ENCODE peak calls at places on chromosomes 6 and 20, in six cellular contexts. A is A549, M is HepG2, W is endothelial cell of umbilical vein, X is K562, G is GM12878. S is an unnamed sample.

GRCh38 chr6:117847912-117848311 is 59.2 kb upstream of the SLC35F1 start:
- DNase-seq in M (no peak), X (no peak), W (no peak), A (no peak), G (no peak), S (no peak)

GRCh38 chr6:145028144-145028818 is 707.0 kb downstream of the EPM2A start:
- DNase-seq in G (no peak), W (peak), A (peak), X (no peak), M (peak), S (peak)

GRCh38 chr6:123208111-123208510 is 212.1 kb downstream of the CLVS2 start:
- DNase-seq in X (no peak), M (no peak), A (no peak), W (no peak), G (no peak), S (no peak)

GRCh38 chr20:9081423-9081966 is 12.6 kb downstream of the PLCB4 start:
- DNase-seq in M (no peak), A (no peak), W (no peak), G (no peak), X (no peak), S (no peak)

GRCh38 chr6:140020207-140020791 is 645.9 kb upstream of the CITED2 start:
- DNase-seq in X (no peak), M (no peak), A (no peak), G (no peak), W (no peak), S (no peak)

GRCh38 chr20:53937330-53937729 is 133.1 kb downstream of the BCAS1 start:
- DNase-seq in G (no peak), W (no peak), M (no peak), X (no peak), A (no peak), S (no peak)

GRCh38 chr20:53819973-53820451 is 226.4 kb upstream of the ZNF217 start:
- DNase-seq in G (no peak), M (no peak), A (no peak), W (no peak), X (no peak), S (no peak)

GRCh38 chr6:160259143-160259425 is 463 bp upstream of the SLC22A2 start:
- DNase-seq in M (no peak), A (no peak), X (no peak), W (no peak), G (no peak), S (no peak)

GRCh38 chr6:219641-220198 is 72.6 kb upstream of the DUSP22 start:
- DNase-seq in G (no peak), A (peak), W (no peak), X (peak), M (peak), S (peak)

GRCh38 chr20:10639762-10640556 is 33.8 kb downstream of the JAG1 start:
- DNase-seq in M (no peak), X (no peak), W (no peak), A (no peak), G (no peak), S (no peak)

GRCh38 chr6:21987501-21987957 is 309.3 kb downstream of the PRL start:
- DNase-seq in X (peak), G (peak), W (peak), A (no peak), M (peak), S (peak)

GRCh38 chr6:72950114-72950860 is 275.0 kb downstream of the KHDC1L start:
- DNase-seq in X (no peak), A (peak), G (no peak), W (peak), M (peak), S (no peak)

GRCh38 chr6:90274481-90275030 is 22.1 kb downstream of the BACH2 start:
- DNase-seq in G (no peak), A (no peak), W (no peak), M (no peak), X (no peak), S (no peak)

DNA sequence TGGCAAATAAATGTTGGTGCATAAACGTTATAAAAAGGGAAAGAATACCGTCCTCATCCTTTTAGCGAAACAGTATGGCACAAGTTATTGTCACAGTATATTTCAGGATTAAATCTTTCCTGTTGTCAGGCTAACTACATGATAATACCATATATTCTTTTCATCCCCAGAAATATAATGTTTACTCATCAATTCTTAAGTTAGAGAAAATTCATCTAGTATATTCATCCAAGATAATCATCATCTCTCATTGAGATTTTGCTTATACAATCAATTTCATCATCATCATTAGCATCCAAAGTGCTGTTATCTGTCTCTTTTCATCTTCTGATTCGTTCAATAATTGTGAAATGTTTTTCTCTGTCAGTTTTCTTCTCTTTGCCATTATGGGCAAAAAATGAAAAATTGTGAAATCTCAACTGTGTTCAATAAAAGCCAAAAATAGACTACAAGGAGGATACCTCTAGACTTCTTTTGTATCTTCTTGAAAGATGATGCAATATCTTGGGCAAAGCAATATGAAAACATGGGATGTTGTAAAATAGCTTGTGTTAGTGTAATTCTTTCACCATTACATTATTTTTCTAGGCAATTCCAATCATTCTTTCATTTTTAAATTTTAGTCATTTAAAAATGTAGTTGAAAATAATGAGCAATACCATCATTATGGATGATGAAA is 2.6 kb downstream of the SPACA1 start:
- DNase-seq in M (no peak), G (no peak), W (no peak), X (no peak), A (no peak), S (peak)
- TF ChIP-seq POLR2A in M (no peak), G (no peak), W (no peak), X (no peak), A (no peak), S (no peak)

DNA sequence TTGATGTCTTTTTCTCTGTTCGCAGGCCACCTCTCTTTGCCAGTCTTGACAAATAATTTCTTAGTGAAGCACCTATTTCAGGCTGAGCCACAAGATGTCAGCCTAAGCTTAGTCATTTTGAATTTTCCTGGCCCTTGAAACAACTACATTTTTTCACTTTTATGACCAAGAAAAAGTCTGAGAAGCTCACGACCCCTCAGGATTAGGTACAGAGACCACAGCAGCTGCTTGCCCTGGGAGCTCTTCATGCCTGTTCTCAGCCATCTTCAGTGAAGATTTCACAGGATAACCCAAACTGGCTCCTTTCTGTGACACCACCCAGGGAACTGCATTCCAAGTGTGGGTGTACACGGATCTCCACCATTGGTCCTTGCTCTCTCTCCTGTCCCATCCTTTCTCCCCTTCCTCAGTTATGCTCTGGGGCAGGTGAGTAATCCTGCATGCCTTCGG is 38.4 kb upstream of the SPTLC3 start:
- DNase-seq in X (no peak), G (no peak), M (peak), A (peak), W (peak), S (peak)
- TF ChIP-seq MYC in X (no peak), G (no peak), M (no peak), A (no peak), W (no peak), S (no peak)

GRCh38 chr6:36684447-36684812 is 5.9 kb downstream of the CDKN1A start:
- DNase-seq in G (no peak), M (no peak), A (no peak), W (no peak), X (no peak), S (no peak)

GRCh38 chr6:36685198-36685919 is 6.8 kb downstream of the CDKN1A start:
- DNase-seq in W (no peak), X (no peak), G (no peak), M (no peak), A (no peak), S (no peak)

GRCh38 chr6:36688534-36689075 is 9.0 kb upstream of the RAB44 start:
- DNase-seq in X (no peak), M (no peak), W (no peak), G (no peak), A (no peak), S (no peak)

GRCh38 chr6:36685926-36686667 is 7.6 kb downstream of the CDKN1A start:
- DNase-seq in W (no peak), M (no peak), G (no peak), A (no peak), X (no peak), S (peak)

DNA sequence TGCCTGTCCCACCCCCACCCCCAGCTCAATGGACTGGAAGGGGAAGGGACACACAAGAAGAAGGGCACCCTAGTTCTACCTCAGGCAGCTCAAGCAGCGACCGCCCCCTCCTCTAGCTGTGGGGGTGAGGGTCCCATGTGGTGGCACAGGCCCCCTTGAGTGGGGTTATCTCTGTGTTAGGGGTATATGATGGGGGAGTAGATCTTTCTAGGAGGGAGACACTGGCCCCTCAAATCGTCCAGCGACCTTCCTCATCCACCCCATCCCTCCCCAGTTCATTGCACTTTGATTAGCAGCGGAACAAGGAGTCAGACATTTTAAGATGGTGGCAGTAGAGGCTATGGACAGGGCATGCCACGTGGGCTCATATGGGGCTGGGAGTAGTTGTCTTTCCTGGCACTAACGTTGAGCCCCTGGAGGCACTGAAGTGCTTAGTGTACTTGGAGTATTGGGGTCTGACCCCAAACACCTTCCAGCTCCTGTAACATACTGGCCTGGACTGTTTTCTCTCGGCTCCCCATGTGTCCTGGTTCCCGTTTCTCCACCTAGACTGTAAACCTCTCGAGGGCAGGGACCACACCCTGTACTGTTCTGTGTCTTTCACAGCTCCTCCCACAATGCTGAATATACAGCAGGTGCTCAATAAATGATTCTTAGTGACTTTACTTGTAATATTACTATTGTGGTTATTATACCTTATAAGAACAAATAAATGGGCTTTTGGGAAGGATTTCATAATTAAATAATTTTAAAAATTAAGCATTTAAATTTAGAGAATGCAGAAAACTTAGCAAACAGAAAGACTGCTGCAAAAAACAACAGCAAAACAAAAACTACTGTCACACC is 8.4 kb downstream of the CDKN1A start:
- DNase-seq in A (no peak), G (no peak), W (no peak), X (no peak), M (no peak), S (no peak)
- TF ChIP-seq POLR2A in A (no peak), G (peak), W (no peak), X (no peak), M (no peak), S (no peak)

DNA sequence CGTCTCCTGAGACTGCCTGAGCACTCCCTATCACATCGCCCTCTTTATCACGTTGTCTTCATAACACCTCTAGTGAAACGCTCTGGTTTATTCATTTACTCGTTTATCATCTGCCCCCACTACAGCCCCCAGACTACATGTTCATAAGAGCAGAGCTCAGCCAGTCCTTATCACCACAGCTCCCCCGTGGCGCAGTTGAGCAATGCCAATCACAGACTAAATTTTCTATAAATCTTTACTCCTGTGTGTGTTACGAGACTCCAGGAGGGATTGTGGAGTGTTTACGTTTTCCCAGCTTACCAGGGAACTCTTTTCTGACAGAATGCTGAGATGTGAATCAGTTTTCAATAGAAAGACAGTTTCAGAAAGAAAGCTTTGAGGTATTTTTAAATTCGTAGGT is 316.3 kb downstream of the ADGRB3 start:
- DNase-seq in X (no peak), G (no peak), M (no peak), W (no peak), A (no peak), S (no peak)
- TF ChIP-seq MYC in X (no peak), G (no peak), M (no peak), W (no peak), A (no peak), S (no peak)

DNA sequence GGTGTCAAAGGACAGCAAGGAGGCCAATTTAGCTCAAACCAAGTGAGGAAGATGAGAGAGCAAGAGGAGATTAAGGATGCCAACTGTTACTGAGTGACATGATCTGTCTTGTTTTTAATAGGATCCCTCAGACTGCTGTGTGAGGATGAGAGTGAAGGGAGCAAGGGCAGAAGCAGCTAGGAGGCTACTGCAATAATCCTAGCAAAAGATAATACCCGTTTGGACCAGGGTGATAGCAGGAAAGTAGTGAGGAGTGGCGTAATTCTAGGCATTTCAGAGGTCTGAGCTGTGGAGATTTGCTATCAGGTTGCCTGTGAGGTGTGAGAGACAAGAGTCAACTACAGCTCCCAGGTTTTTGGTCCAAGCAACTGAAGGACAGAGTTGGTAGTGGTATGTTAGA is 14.7 kb downstream of the UBE2V1 start:
- DNase-seq in G (no peak), A (no peak), X (no peak), W (no peak), M (no peak), S (no peak)
- TF ChIP-seq POLR2A in G (no peak), A (no peak), X (no peak), W (no peak), M (no peak), S (no peak)